ENCODE peak calls at places on chromosomes 1 and 21, in nine cellular contexts. B, F, E, S, T, O, C, N and M are unnamed samples.

GRCh38 chr1:87833158-87833557 is 504.5 kb downstream of the LMO4 start:
- DNase-seq in B (no peak), F (no peak), E (no peak), S (no peak), T (no peak), O (no peak), C (no peak), N (peak; percentile 74), M (no peak)

GRCh38 chr1:228935855-228936727 is 200.8 kb downstream of the RHOU start:
- DNase-seq in B (no peak), F (no peak), E (no peak), S (no peak), T (peak; percentile 41), O (no peak), C (no peak), N (no peak), M (no peak)

GRCh38 chr1:36349241-36349671 is 25.8 kb upstream of the EVA1B start:
- DNase-seq in B (no peak), F (peak; percentile 90), E (no peak), S (no peak), T (no peak), O (peak; percentile 29), C (no peak), N (peak; percentile 65), M (no peak)

GRCh38 chr21:35521293-35521692 is 472.2 kb upstream of the RUNX1 start:
- DNase-seq in B (no peak), F (no peak), E (no peak), S (no peak), T (no peak), O (no peak), C (peak; percentile 54), N (no peak), M (peak; percentile 48)

GRCh38 chr1:198959032-198959431 is 320.2 kb downstream of the PTPRC start:
- DNase-seq in B (no peak), F (no peak), E (no peak), S (no peak), T (no peak), O (no peak), C (no peak), N (no peak), M (no peak)

GRCh38 chr1:217527151-217527550 is 103.7 kb downstream of the GPATCH2 start:
- DNase-seq in B (no peak), F (no peak), E (no peak), S (no peak), T (no peak), O (no peak), C (no peak), N (no peak), M (no peak)

GRCh38 chr1:186957339-186957738 is 128.6 kb downstream of the PLA2G4A start:
- DNase-seq in B (no peak), F (no peak), E (no peak), S (no peak), T (no peak), O (peak; percentile 47), C (no peak), N (no peak), M (no peak)

GRCh38 chr1:79899914-79900313 is 893.4 kb upstream of the ADGRL4 start:
- DNase-seq in B (no peak), F (peak; percentile 68), E (no peak), S (no peak), T (no peak), O (peak; percentile 99), C (no peak), N (peak; percentile 97), M (no peak)

GRCh38 chr1:22416555-22417454 is 34.8 kb upstream of the ZBTB40 start:
- DNase-seq in B (peak; percentile 82), F (peak; percentile 85), E (no peak), S (peak; percentile 76), T (peak; percentile 93), O (peak; percentile 68), C (peak; percentile 96), N (peak; percentile 63), M (peak; percentile 92)

GRCh38 chr21:45869121-45870007 is 112.2 kb upstream of the COL6A1 start:
- DNase-seq in B (peak; percentile 17), F (peak; percentile 97), E (no peak), S (peak; percentile 24), T (no peak), O (peak; percentile 50), C (peak; percentile 35), N (peak; percentile 67), M (no peak)

GRCh38 chr1:235635938-235636663 is 13.5 kb downstream of the GNG4 start:
- DNase-seq in B (no peak), F (no peak), E (peak; percentile 1), S (no peak), T (no peak), O (no peak), C (peak; percentile 46), N (no peak), M (no peak)

GRCh38 chr1:1284370-1285101 is 4.3 kb downstream of the SCNN1D start:
- DNase-seq in B (no peak), F (no peak), E (no peak), S (peak; percentile 28), T (no peak), O (no peak), C (no peak), N (no peak), M (peak; percentile 84)

GRCh38 chr1:162916407-162916806 is 55.4 kb upstream of the CCDC190 start:
- DNase-seq in B (no peak), F (peak; percentile 74), E (no peak), S (no peak), T (no peak), O (peak; percentile 68), C (no peak), N (peak; percentile 49), M (no peak)

GRCh38 chr21:42991992-42992740 is 17.8 kb downstream of the PKNOX1 start:
- DNase-seq in B (no peak), F (peak; percentile 90), E (peak; percentile 29), S (peak; percentile 56), T (peak; percentile 83), O (peak; percentile 88), C (peak; percentile 64), N (peak; percentile 87), M (no peak)

GRCh38 chr21:40683349-40683748 is 163.6 kb downstream of the DSCAM start:
- DNase-seq in B (no peak), F (no peak), E (no peak), S (no peak), T (no peak), O (no peak), C (no peak), N (no peak), M (no peak)

GRCh38 chr21:40680311-40680710 is 166.6 kb downstream of the DSCAM start:
- DNase-seq in B (no peak), F (peak; percentile 43), E (no peak), S (no peak), T (no peak), O (no peak), C (no peak), N (no peak), M (no peak)

GRCh38 chr21:40681164-40681859 is 165.6 kb downstream of the DSCAM start:
- DNase-seq in B (no peak), F (no peak), E (no peak), S (no peak), T (no peak), O (no peak), C (no peak), N (no peak), M (peak; percentile 35)

DNA sequence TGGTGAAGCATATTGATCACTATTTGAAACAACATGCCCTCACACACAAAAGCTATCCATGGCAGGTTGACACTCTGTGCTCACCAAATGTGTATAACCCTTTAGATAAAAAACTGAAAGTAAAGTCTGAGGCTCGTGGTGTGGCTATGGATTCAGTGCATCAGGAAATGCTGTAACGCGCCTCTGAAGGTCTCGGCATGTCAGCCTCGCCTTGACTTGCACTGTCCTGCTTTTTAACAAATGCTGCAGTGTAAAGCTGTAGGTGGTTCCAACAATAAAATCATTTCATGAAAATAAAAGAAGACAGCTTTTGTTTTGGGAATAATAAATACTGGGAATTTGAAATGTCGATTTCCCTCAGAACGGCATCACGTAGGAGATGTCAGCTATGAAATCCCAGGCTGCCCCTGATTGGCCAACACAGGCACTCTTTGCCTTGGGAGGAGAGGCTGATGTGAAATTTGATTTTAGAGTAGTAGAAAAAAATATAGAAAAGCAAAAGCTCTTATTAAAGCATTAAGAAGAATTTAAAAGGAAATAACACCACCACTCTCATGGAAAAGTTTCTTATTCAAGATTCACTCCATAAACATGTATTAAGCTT is 168.2 kb downstream of the DSCAM start:
- DNase-seq in B (no peak), F (no peak), E (no peak), S (no peak), T (no peak), O (no peak), C (no peak), N (no peak), M (no peak)
- H3K4me3 ChIP-seq in B (no peak overlapping the region), F (no peak overlapping the region), E (no peak overlapping the region), S (no peak overlapping the region), T (no peak overlapping the region), O (no peak overlapping the region), C (no peak overlapping the region), N (no peak overlapping the region), M (no peak overlapping the region)

GRCh38 chr1:99656701-99657100 is 10.8 kb downstream of the PALMD start:
- DNase-seq in B (no peak), F (no peak), E (no peak), S (no peak), T (no peak), O (no peak), C (no peak), N (no peak), M (no peak)
- H3K4me3 ChIP-seq in B (no peak overlapping the region), F (no peak overlapping the region), E (no peak overlapping the region), S (no peak overlapping the region), T (no peak overlapping the region), O (no peak overlapping the region), C (no peak overlapping the region), N (no peak overlapping the region), M (no peak overlapping the region)

DNA sequence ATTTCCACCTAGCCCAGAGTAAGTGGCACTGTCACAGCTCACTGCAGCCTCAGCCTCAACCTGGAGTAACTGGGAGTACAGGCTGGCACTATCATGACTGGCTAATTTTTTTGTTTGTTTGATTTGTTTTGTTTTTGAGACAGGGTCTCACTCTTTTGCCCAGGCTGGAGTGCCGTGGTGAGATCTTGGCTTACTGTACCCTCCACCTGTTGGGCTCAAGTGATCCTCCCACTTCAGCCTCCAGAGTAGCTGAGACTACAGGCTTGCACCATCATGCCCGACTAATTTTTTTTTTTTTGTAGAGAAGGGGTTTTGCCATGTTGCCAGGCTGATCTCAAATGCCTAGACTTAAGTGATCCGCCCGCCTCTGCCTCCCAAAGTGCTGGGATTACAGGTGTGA is 2.5 kb downstream of the UCK2 start:
- DNase-seq in B (no peak), F (no peak), E (no peak), S (no peak), T (no peak), O (no peak), C (no peak), N (no peak), M (no peak)
- H3K4me3 ChIP-seq in B (no peak overlapping the region), F (peak overlapping the region; percentile 81), E (no peak overlapping the region), S (no peak overlapping the region), T (no peak overlapping the region), O (peak overlapping the region; percentile 86), C (peak overlapping the region; percentile 100), N (no peak overlapping the region), M (no peak overlapping the region)

DNA sequence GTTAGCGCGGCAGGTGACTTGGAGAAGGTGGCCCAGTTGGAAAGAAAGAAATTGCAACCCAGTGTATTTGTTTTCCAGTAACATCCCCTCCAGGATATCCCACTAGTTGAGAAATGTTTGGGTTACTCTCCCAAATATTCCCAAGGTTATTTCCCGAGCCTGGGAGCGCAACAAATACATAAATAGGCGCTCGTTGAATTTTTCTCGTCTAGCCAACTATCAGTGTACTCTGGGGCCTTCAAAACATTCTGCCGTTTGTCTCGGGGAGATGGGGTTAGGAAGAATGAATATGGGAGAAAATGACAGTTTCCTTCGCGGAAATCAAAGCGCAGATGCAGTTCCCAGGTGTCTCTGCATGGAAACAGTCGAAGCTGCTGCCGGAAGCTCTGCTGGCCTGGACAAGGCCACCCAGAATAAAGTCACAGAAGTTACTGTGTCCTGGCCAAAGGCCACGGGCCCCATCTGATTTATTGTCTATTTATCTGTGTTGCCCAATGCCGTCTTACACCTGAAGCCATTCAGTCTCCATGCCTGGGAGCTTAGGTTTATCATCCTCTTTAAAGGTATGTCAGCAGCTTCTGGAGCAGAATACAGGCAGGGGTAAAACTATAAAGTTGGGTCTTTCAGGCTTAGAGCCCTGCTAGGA is 999 bp downstream of the C1orf115 start:
- DNase-seq in B (no peak), F (no peak), E (no peak), S (no peak), T (peak; percentile 56), O (no peak), C (no peak), N (no peak), M (no peak)
- H3K4me3 ChIP-seq in B (peak overlapping the region; percentile 84), F (no peak overlapping the region), E (peak overlapping the region; percentile 70), S (peak overlapping the region; percentile 84), T (peak overlapping the region; percentile 94), O (no peak overlapping the region), C (peak overlapping the region; percentile 83), N (no peak overlapping the region), M (peak overlapping the region; percentile 72)